ENCODE peak calls at places on chromosome 14, in four cellular contexts. L is WTC11, R is K562, H is GM12878. I is an unnamed sample.

GRCh38 chr14:65297744-65298143 is 114.8 kb upstream of the FUT8 start:
- DNase-seq in L (no peak), R (no peak), H (no peak), I (no peak)

GRCh38 chr14:24428628-24429394 is 657 bp downstream of the CBLN3 start:
- DNase-seq in L (no peak), H (no peak), R (no peak), I (no peak)

GRCh38 chr14:91919814-91920213 is 27.7 kb downstream of the FBLN5 start:
- DNase-seq in L (no peak), R (no peak), H (no peak), I (no peak)

GRCh38 chr14:35257809-35258208 is 34.4 kb upstream of the PSMA6 start:
- DNase-seq in H (no peak), R (no peak), L (no peak), I (no peak)

GRCh38 chr14:20609215-20610001 is 18.2 kb upstream of the RNASE12 start:
- DNase-seq in L (peak), H (peak), R (peak), I (peak)

GRCh38 chr14:54420478-54421116 is 20.6 kb downstream of the CNIH1 start:
- DNase-seq in H (no peak), R (peak), L (peak), I (peak)

GRCh38 chr14:100359111-100359510 is 36.0 kb downstream of the SLC25A47 start:
- DNase-seq in R (no peak), L (no peak), H (no peak), I (no peak)

GRCh38 chr14:100536141-100536540 is 51.1 kb downstream of the BEGAIN start:
- DNase-seq in R (no peak), L (no peak), H (no peak), I (peak)

GRCh38 chr14:67851785-67852410 is 32.3 kb downstream of the RAD51B start:
- DNase-seq in L (no peak), H (no peak), R (no peak), I (no peak)

GRCh38 chr14:104393199-104393897 is 186.2 kb upstream of the C14orf180 start:
- DNase-seq in H (no peak), L (no peak), R (no peak), I (peak)

GRCh38 chr14:34078117-34078743 is 127.4 kb upstream of the EGLN3 start:
- DNase-seq in L (no peak), H (no peak), R (peak), I (no peak)

GRCh38 chr14:22314183-22314820 is 274.7 kb downstream of the DAD1 start:
- DNase-seq in R (peak), H (peak), L (no peak), I (peak)

GRCh38 chr14:34732802-34733201 is 18.4 kb upstream of the CFL2 start:
- DNase-seq in L (no peak), H (no peak), R (no peak), I (no peak)

GRCh38 chr14:63875311-63875710 is 22.5 kb downstream of the SYNE2 start:
- DNase-seq in L (no peak), R (no peak), H (no peak), I (no peak)

GRCh38 chr14:23306412-23307145 is at the start of gene BCL2L2:
- DNase-seq in R (peak), L (peak), H (no peak), I (peak)

GRCh38 chr14:50943943-50944646 is at the start of gene PYGL:
- DNase-seq in H (no peak), R (peak), L (peak), I (peak)

GRCh38 chr14:55477680-55478079 is 37.3 kb upstream of the TBPL2 start:
- DNase-seq in H (no peak), R (no peak), L (no peak), I (no peak)
- TF ChIP-seq USF1 in H (no peak), R (no peak), L (no peak), I (no peak)

GRCh38 chr14:103091883-103092222 is 2.7 kb upstream of the EXOC3L4 start:
- DNase-seq in R (no peak), H (no peak), L (no peak), I (no peak)
- TF ChIP-seq CTCF in R (no peak), H (no peak), L (no peak), I (no peak)

GRCh38 chr14:43649508-43649907 is 857.6 kb downstream of the FSCB start:
- DNase-seq in R (no peak), L (no peak), H (no peak), I (no peak)
- TF ChIP-seq USF1 in R (no peak), L (no peak), H (no peak), I (no peak)

GRCh38 chr14:61428261-61428660 is 106.9 kb downstream of the PRKCH start:
- DNase-seq in H (no peak), R (no peak), L (no peak), I (no peak)
- TF ChIP-seq CTCF in H (no peak), R (no peak), L (no peak), I (no peak)

DNA sequence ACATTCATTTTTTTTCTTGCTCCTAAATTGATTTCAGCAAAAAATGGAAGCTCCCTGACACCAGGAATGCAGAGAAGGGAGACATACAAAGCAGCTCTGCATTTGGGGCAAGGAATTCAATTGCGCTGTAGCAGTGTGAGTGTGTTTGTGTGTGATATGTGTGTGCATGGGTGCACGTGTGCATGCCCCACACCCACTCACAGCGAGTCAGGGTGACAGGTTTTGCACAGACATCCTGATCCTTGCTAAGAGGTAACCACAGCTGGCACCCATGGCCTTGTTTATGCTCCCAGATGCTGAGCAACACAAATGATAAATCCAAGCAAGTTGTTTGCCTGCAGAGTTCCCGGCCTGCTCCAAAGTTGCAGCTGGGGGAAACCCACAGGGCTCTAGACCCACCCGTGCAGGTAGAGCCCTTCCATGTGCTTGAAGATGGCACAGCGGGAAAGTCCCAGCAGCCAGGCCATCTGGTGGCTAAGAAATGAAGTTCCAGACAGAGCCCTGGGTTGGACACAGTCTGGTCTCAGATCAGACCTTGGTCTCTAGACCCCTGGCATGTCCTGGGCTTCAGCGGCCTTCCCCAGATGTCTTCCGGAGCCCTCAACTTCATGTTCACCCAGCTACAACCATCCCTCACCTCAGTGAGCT is 25.8 kb upstream of the BDKRB2 start:
- DNase-seq in H (no peak), L (no peak), R (no peak), I (no peak)
- TF ChIP-seq USF1 in H (no peak), L (no peak), R (no peak), I (no peak)

DNA sequence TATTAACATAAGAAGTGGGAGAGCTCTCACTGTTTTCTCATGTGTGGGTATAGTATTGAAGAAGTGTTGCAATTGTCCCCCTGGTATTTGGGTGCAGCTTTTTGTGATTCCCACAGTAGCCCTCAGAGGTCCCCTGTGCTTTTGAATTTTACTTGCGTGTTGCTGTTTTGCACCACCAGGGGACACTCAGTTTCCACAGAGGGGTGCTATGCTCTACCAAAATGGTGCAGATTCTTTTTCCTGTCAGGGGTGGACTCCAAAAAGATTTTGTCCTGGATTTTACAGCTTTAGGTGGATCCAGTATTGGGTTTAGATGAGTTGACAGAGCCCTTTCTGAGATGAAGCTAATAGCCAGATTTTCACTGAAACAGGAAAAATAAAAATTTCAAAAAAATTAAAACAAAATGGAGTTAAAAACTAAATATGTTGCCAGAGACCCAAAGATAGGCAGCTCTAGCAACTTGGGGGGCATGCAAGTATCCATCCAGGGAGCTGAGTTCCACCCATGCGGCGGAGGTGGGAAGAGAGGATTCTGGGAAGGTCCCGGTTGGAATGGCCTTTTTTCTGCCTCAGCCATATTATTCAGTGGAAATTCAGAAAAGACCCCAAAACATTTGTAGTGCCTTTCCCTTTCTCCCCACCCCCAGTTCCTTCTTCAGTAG is 50.2 kb downstream of the TTLL5 start:
- DNase-seq in R (peak), H (no peak), L (peak), I (peak)
- TF ChIP-seq CTCF in R (peak), H (peak), L (peak), I (peak)

DNA sequence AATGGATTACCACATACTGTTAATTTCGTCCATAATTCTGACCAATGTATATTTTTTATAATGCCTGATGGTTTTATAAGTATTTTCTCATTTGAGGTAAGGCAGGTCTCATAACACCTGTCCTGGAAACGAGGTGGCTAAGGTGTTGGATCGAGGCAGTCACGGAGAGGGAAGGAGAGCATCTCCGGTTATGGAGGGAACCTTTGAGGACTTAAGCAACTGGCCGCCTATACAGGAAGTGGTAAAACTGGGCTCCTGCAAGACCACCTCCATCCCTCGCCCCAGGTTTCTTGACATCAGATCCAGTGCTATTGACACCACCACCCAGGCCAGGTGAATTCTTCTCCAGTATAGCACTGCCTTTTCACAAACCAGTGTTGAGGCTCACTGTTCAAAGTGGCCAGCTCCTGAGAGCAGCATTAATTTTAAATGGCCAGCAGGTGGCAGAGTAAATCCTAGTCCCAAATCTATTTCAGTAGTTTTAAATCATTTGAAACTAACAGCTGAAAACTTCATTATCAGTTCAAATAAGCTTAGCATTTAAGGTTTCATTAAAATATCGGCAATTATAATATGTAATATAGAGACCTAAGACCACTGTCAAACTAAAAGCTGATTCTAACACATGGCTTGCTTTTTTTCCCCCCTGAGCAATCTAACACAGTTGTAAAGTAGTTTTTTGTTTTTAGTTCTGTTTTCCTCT is 100.8 kb downstream of the PPM1A start:
- DNase-seq in R (peak), H (no peak), L (peak), I (peak)
- TF ChIP-seq USF1 in R (no peak), H (no peak), L (no peak), I (no peak)

DNA sequence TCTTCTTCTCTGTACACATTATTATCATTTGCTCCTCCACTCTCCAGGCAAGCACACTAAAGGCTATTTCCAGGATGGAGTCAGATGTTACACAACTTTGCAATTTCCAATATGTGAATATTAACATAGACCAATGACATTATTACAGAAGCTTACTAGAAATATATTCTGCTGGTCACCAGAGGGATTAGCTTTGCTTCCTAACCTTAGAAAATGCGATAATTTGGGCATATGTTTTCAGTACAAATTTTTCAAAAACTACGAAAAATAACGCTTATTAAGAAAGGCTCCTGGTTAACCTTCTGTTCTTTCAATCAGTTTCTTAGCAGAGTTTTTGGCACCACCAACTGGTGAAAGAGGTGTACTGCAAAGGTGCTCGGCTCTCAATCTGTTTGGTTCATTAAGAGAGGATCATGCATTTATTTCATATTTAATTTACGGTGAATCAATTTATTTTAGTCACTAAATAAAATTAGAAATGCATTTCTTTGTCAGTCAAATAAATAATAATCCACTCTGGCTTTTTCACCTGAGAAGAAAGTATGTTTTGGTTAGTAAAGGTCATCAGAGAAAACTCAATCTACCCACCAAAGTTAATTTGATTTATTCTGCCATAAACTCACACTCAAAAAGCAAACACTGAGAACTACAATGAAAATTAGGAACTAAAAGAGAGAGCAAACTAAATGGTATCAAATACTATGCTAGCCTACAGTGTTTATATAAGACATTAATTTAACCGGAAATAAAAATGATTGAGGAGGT is 39.2 kb downstream of the EFCAB11 start:
- DNase-seq in L (peak), H (peak), R (peak), I (peak)
- TF ChIP-seq CTCF in L (peak), H (peak), R (peak), I (peak)